ENCODE peak calls at places on chromosomes 12 and 14, in four cellular contexts. P is NCI-H1092 treated with DMSO at 0.1 percent for 48 hours; M is astrocyte of the spinal cord; Y is stimulated activated CD4-positive, alpha-beta T cell treated with anti-CD3 and anti-CD28 coated beads, Interleukin-15, amount 100 ng/mL, for 1 hour. F is an unnamed sample.

GRCh38 chr12:30836656-30837445 is 82.1 kb upstream of the CAPRIN2 start:
- DNase-seq in P (no peak), Y (no peak), M (no peak), F (no peak)

GRCh38 chr12:83343767-83344166 is 657.1 kb downstream of the TMTC2 start:
- DNase-seq in Y (no peak), P (no peak), M (no peak), F (no peak)

GRCh38 chr12:121202407-121203355 is 7.2 kb upstream of the P2RX4 start:
- DNase-seq in P (no peak), M (no peak), Y (no peak), F (peak)

GRCh38 chr12:56521590-56522371 is at the start of gene RBMS2:
- DNase-seq in Y (no peak), M (peak), P (no peak), F (peak)

GRCh38 chr12:124720687-124721500 is 142.8 kb downstream of the SCARB1 start:
- DNase-seq in M (peak), P (peak), Y (no peak), F (peak)

GRCh38 chr12:51699219-51699618 is 108.2 kb downstream of the SCN8A start:
- DNase-seq in P (no peak), Y (no peak), M (no peak), F (no peak)

GRCh38 chr14:94867931-94868597 is 98.2 kb upstream of the GSC start:
- DNase-seq in P (no peak), Y (no peak), M (peak), F (no peak)

GRCh38 chr12:115313929-115314328 is 630.0 kb upstream of the TBX3 start:
- DNase-seq in P (no peak), M (peak), Y (no peak), F (no peak)